ENCODE peak calls at places on chromosome X, in six cellular contexts. One of them, this sample, is unnamed.

GRCh38 chrX:47749185-47749967 is 87.3 kb upstream of the ZNF81 start:
- DNase-seq in left lung: no peak
- DNase-seq in uterus: no peak
- DNase-seq in WERI-Rb-1: no peak
- DNase-seq in MM.1S: peak; percentile 15
- DNase-seq in IMR-90: peak; percentile 61
- DNase-seq in this sample: no peak

GRCh38 chrX:156008915-156009314 is 11.4 kb downstream of the IL9R start:
- DNase-seq in left lung: no peak
- DNase-seq in uterus: no peak
- DNase-seq in WERI-Rb-1: no peak
- DNase-seq in MM.1S: no peak
- DNase-seq in IMR-90: no peak
- DNase-seq in this sample: no peak

GRCh38 chrX:81377329-81377728 is 175.4 kb downstream of the SH3BGRL start:
- DNase-seq in left lung: no peak
- DNase-seq in uterus: no peak
- DNase-seq in WERI-Rb-1: no peak
- DNase-seq in MM.1S: peak; percentile 33
- DNase-seq in IMR-90: peak; percentile 27
- DNase-seq in this sample: no peak

GRCh38 chrX:85111347-85111746 is 107.7 kb downstream of the APOOL start:
- DNase-seq in left lung: no peak
- DNase-seq in uterus: no peak
- DNase-seq in WERI-Rb-1: no peak
- DNase-seq in MM.1S: peak; percentile 46
- DNase-seq in IMR-90: peak; percentile 5
- DNase-seq in this sample: no peak

GRCh38 chrX:107429090-107429489 is 20.4 kb upstream of the FRMPD3 start:
- DNase-seq in left lung: no peak
- DNase-seq in uterus: no peak
- DNase-seq in WERI-Rb-1: peak; percentile 53
- DNase-seq in MM.1S: peak; percentile 50
- DNase-seq in IMR-90: peak; percentile 3
- DNase-seq in this sample: peak; percentile 25

GRCh38 chrX:31355206-31355955 is 283.5 kb upstream of the FTHL17 start:
- DNase-seq in left lung: no peak
- DNase-seq in uterus: no peak
- DNase-seq in WERI-Rb-1: no peak
- DNase-seq in MM.1S: no peak
- DNase-seq in IMR-90: no peak
- DNase-seq in this sample: no peak

GRCh38 chrX:74179936-74180454 is 124.0 kb upstream of the ZCCHC13 start:
- DNase-seq in left lung: no peak
- DNase-seq in uterus: no peak
- DNase-seq in WERI-Rb-1: no peak
- DNase-seq in MM.1S: no peak
- DNase-seq in IMR-90: no peak
- DNase-seq in this sample: no peak

GRCh38 chrX:40855932-40856515 is 120.7 kb upstream of the MED14 start:
- DNase-seq in left lung: no peak
- DNase-seq in uterus: no peak
- DNase-seq in WERI-Rb-1: no peak
- DNase-seq in MM.1S: no peak
- DNase-seq in IMR-90: no peak
- DNase-seq in this sample: no peak

GRCh38 chrX:107537815-107538214 is 88.4 kb downstream of the FRMPD3 start:
- DNase-seq in left lung: no peak
- DNase-seq in uterus: no peak
- DNase-seq in WERI-Rb-1: peak; percentile 41
- DNase-seq in MM.1S: peak; percentile 20
- DNase-seq in IMR-90: peak; percentile 50
- DNase-seq in this sample: peak; percentile 33

GRCh38 chrX:21779095-21779494 is 21.2 kb upstream of the SMPX start:
- DNase-seq in left lung: no peak
- DNase-seq in uterus: no peak
- DNase-seq in WERI-Rb-1: no peak
- DNase-seq in MM.1S: no peak
- DNase-seq in IMR-90: no peak
- DNase-seq in this sample: no peak

GRCh38 chrX:56318076-56318475 is 85.9 kb downstream of the KLF8 start:
- DNase-seq in left lung: no peak
- DNase-seq in uterus: no peak
- DNase-seq in WERI-Rb-1: no peak
- DNase-seq in MM.1S: no peak
- DNase-seq in IMR-90: no peak
- DNase-seq in this sample: no peak

GRCh38 chrX:149129767-149130166 is 375.3 kb downstream of the IDS start:
- DNase-seq in left lung: no peak
- DNase-seq in uterus: no peak
- DNase-seq in WERI-Rb-1: no peak
- DNase-seq in MM.1S: no peak
- DNase-seq in IMR-90: no peak
- DNase-seq in this sample: no peak

GRCh38 chrX:39753296-39753996 is 344.3 kb downstream of the BCOR start:
- DNase-seq in left lung: no peak
- DNase-seq in uterus: no peak
- DNase-seq in WERI-Rb-1: no peak
- DNase-seq in MM.1S: no peak
- DNase-seq in IMR-90: peak; percentile 73
- DNase-seq in this sample: no peak

GRCh38 chrX:12471061-12471460 is 320.2 kb upstream of the PRPS2 start:
- DNase-seq in left lung: no peak
- DNase-seq in uterus: no peak
- DNase-seq in WERI-Rb-1: no peak
- DNase-seq in MM.1S: no peak
- DNase-seq in IMR-90: no peak
- DNase-seq in this sample: no peak

GRCh38 chrX:107718156-107718621 is 57.4 kb downstream of the TSC22D3 start:
- DNase-seq in left lung: no peak
- DNase-seq in uterus: peak; percentile 94
- DNase-seq in WERI-Rb-1: peak; percentile 78
- DNase-seq in MM.1S: peak; percentile 77
- DNase-seq in IMR-90: peak; percentile 78
- DNase-seq in this sample: peak; percentile 54

GRCh38 chrX:109347618-109348017 is 134.3 kb downstream of the GUCY2F start:
- DNase-seq in left lung: no peak
- DNase-seq in uterus: no peak
- DNase-seq in WERI-Rb-1: no peak
- DNase-seq in MM.1S: no peak
- DNase-seq in IMR-90: peak; percentile 17
- DNase-seq in this sample: no peak

GRCh38 chrX:110159865-110160264 is 157.0 kb downstream of the TMEM164 start:
- DNase-seq in left lung: no peak
- DNase-seq in uterus: no peak
- DNase-seq in WERI-Rb-1: no peak
- DNase-seq in MM.1S: peak; percentile 42
- DNase-seq in IMR-90: no peak
- DNase-seq in this sample: no peak

GRCh38 chrX:104372547-104372946 is 117.8 kb upstream of the ESX1 start:
- DNase-seq in left lung: no peak
- DNase-seq in uterus: no peak
- DNase-seq in WERI-Rb-1: no peak
- DNase-seq in MM.1S: peak; percentile 10
- DNase-seq in IMR-90: no peak
- DNase-seq in this sample: no peak

DNA sequence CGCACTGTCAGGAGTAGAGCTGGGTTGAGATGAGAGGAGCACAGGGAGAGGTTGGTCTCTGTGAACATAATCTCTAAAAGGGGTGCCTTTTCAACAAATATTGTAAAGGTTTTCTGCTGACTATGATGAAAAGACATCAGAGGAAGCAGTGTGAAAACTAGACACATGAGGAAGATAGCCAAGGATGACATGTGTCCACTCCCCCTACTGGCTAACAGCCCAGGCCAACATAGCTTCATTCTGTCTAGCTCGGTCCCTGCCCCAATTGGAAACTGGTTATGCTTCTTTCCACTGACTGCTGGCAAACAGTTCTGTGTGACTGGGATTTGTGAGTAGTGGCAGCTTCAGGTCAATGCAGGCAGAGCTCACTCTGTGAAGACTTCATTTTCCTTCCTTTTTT is 115.4 kb upstream of the ESX1 start:
- DNase-seq in left lung: no peak
- DNase-seq in uterus: no peak
- DNase-seq in WERI-Rb-1: no peak
- DNase-seq in MM.1S: no peak
- DNase-seq in IMR-90: no peak
- DNase-seq in this sample: no peak
- TF ChIP-seq CTCF in left lung: no peak
- TF ChIP-seq CTCF in uterus: no peak
- TF ChIP-seq CTCF in WERI-Rb-1: peak; percentile 41
- TF ChIP-seq CTCF in MM.1S: no peak
- TF ChIP-seq CTCF in IMR-90: no peak
- TF ChIP-seq CTCF in this sample: no peak

DNA sequence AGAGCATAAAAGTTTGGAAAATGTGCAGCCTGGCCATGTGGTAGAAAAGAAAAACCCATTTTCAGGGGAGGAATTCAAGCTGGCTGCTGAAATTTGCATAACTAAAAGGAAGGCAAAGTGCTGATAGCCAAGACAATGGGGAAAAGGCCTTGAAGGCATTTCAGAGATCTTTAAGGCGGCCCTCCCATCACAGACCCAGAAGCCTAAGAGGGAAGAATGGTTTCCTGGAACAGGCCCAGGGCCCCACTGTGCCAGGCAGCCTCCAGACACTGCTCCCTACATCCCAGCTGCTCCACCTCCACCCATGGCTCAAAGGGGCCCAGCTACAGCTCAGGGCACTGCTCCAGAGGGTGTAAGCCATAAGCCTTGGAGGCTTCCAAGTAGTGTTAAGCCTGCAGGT is 158.0 kb upstream of the PRDX4 start:
- DNase-seq in left lung: no peak
- DNase-seq in uterus: no peak
- DNase-seq in WERI-Rb-1: no peak
- DNase-seq in MM.1S: no peak
- DNase-seq in IMR-90: no peak
- DNase-seq in this sample: no peak
- H3K27ac ChIP-seq in left lung: no peak overlapping the region
- H3K27ac ChIP-seq in uterus: no peak overlapping the region
- H3K27ac ChIP-seq in WERI-Rb-1: no peak overlapping the region
- H3K27ac ChIP-seq in MM.1S: no peak overlapping the region
- H3K27ac ChIP-seq in IMR-90: no peak overlapping the region
- H3K27ac ChIP-seq in this sample: no peak overlapping the region

GRCh38 chrX:1526565-1526964 is 10.4 kb downstream of the P2RY8 start:
- DNase-seq in left lung: no peak
- DNase-seq in uterus: no peak
- DNase-seq in WERI-Rb-1: no peak
- DNase-seq in MM.1S: no peak
- DNase-seq in IMR-90: no peak
- DNase-seq in this sample: no peak
- H3K36me3 ChIP-seq in left lung: no peaks in the 10 kb centered on the region
- H3K36me3 ChIP-seq in uterus: no peaks in the 10 kb centered on the region
- H3K36me3 ChIP-seq in WERI-Rb-1: no peaks in the 10 kb centered on the region
- H3K36me3 ChIP-seq in MM.1S: no peaks in the 10 kb centered on the region
- H3K36me3 ChIP-seq in IMR-90: no peaks in the 10 kb centered on the region
- H3K36me3 ChIP-seq in this sample: no peaks in the 10 kb centered on the region

GRCh38 chrX:9953396-9953795 is 13.8 kb upstream of the CLDN34 start:
- DNase-seq in left lung: no peak
- DNase-seq in uterus: no peak
- DNase-seq in WERI-Rb-1: no peak
- DNase-seq in MM.1S: no peak
- DNase-seq in IMR-90: no peak
- DNase-seq in this sample: no peak

GRCh38 chrX:9955506-9955905 is 11.7 kb upstream of the CLDN34 start:
- DNase-seq in left lung: no peak
- DNase-seq in uterus: no peak
- DNase-seq in WERI-Rb-1: no peak
- DNase-seq in MM.1S: no peak
- DNase-seq in IMR-90: peak; percentile 90
- DNase-seq in this sample: no peak

GRCh38 chrX:9961750-9962149 is 5.4 kb upstream of the CLDN34 start:
- DNase-seq in left lung: no peak
- DNase-seq in uterus: no peak
- DNase-seq in WERI-Rb-1: no peak
- DNase-seq in MM.1S: no peak
- DNase-seq in IMR-90: no peak
- DNase-seq in this sample: no peak

GRCh38 chrX:9958183-9958582 is 9.0 kb upstream of the CLDN34 start:
- DNase-seq in left lung: no peak
- DNase-seq in uterus: no peak
- DNase-seq in WERI-Rb-1: no peak
- DNase-seq in MM.1S: no peak
- DNase-seq in IMR-90: no peak
- DNase-seq in this sample: no peak

DNA sequence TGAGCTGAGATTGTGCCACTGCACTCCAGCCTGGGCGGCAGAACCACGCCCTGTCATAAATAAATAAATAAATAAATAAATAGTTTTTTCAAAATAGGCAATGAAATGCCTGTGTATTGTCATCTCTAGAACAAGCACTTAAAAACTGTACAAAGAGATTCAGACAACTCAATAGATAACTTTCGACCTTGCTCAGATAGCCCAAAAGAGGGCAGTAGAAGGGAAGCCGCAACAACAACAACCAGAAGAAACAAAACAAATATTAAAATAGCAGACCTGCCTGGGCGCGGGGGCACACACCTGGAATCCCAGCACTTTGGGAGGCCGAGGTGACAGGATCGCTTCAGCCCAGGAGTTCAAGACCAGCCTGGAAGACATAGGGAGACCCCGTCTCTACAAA is 9.4 kb upstream of the CLDN34 start:
- DNase-seq in left lung: no peak
- DNase-seq in uterus: no peak
- DNase-seq in WERI-Rb-1: no peak
- DNase-seq in MM.1S: no peak
- DNase-seq in IMR-90: no peak
- DNase-seq in this sample: no peak
- TF ChIP-seq CTCF in left lung: no peak
- TF ChIP-seq CTCF in uterus: no peak
- TF ChIP-seq CTCF in WERI-Rb-1: no peak
- TF ChIP-seq CTCF in MM.1S: no peak
- TF ChIP-seq CTCF in IMR-90: no peak
- TF ChIP-seq CTCF in this sample: no peak

DNA sequence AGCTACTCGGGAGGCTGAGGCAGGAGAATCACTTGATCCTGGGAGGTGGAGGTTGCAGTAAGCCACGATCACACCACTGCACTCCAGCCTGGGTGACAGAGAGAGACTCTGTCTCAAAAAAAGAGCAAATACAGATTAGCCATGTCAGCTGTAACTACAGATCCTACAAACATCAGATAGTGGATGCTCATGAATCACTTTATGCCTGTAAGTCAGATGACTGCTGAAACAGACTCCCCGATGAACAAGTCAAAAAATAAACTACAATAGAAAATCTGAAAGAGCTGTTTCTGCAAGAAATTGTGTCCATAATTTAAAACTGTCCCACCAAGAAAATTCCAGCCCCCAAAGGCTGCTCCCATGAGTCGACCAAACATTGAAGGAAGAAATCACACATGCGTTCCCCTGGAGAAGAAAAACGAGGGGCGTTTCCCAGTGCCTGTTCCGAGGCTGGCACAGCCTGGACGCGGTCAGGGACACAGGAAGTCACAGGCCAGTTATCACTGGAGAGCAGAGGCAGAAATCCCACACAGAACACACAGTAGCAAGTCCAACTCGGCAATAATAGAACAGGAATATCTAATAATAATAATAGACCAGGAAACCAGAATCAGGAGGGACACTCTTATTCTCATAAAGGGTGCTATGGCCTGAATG is 30.0 kb upstream of the GTPBP6 start:
- DNase-seq in left lung: peak; percentile 32
- DNase-seq in uterus: no peak
- DNase-seq in WERI-Rb-1: no peak
- DNase-seq in MM.1S: no peak
- DNase-seq in IMR-90: peak; percentile 16
- DNase-seq in this sample: no peak
- H3K27ac ChIP-seq in left lung: no peak overlapping the region
- H3K27ac ChIP-seq in uterus: no peak overlapping the region
- H3K27ac ChIP-seq in WERI-Rb-1: no peak overlapping the region
- H3K27ac ChIP-seq in MM.1S: no peak overlapping the region
- H3K27ac ChIP-seq in IMR-90: no peak overlapping the region
- H3K27ac ChIP-seq in this sample: no peak overlapping the region

This sample was measured in CD8-positive, alpha-beta T cell.